ENCODE peak calls at places on chromosome 6, in eight cellular contexts. One of them, this sample, is unnamed. For H3K27me3, the result is how much of the 10 kb centered on the place peaks cover.

GRCh38 chr6:30043744-30044143 is 17.3 kb upstream of the POLR1H start:
- DNase-seq in ascending aorta: no peak
- DNase-seq in heart left ventricle: no peak
- DNase-seq in pancreas: no peak
- DNase-seq in breast epithelium: no peak
- DNase-seq in transverse colon: no peak
- DNase-seq in HL-60: no peak
- DNase-seq in endodermal cell: no peak
- DNase-seq in this sample: no peak

GRCh38 chr6:89711801-89712200 is 73.3 kb upstream of the LYRM2 start:
- DNase-seq in heart left ventricle: no peak
- DNase-seq in breast epithelium: no peak
- DNase-seq in endodermal cell: no peak
- DNase-seq in pancreas: no peak
- DNase-seq in HL-60: no peak
- DNase-seq in transverse colon: no peak
- DNase-seq in ascending aorta: no peak
- DNase-seq in this sample: no peak

GRCh38 chr6:32950449-32950848 is 2.4 kb downstream of the HLA-DMA start:
- DNase-seq in endodermal cell: no peak
- DNase-seq in HL-60: no peak
- DNase-seq in breast epithelium: no peak
- DNase-seq in ascending aorta: no peak
- DNase-seq in transverse colon: no peak
- DNase-seq in pancreas: no peak
- DNase-seq in heart left ventricle: no peak
- DNase-seq in this sample: no peak

GRCh38 chr6:84464471-84464870 is 237.0 kb upstream of the CEP162 start:
- DNase-seq in ascending aorta: no peak
- DNase-seq in HL-60: no peak
- DNase-seq in transverse colon: no peak
- DNase-seq in breast epithelium: no peak
- DNase-seq in pancreas: no peak
- DNase-seq in endodermal cell: no peak
- DNase-seq in heart left ventricle: no peak
- DNase-seq in this sample: no peak

GRCh38 chr6:153125032-153125431 is 6.0 kb downstream of the RGS17 start:
- DNase-seq in HL-60: no peak
- DNase-seq in pancreas: no peak
- DNase-seq in breast epithelium: no peak
- DNase-seq in endodermal cell: no peak
- DNase-seq in transverse colon: no peak
- DNase-seq in heart left ventricle: no peak
- DNase-seq in ascending aorta: no peak
- DNase-seq in this sample: no peak

GRCh38 chr6:104639671-104640070 is 220.0 kb downstream of the HACE1 start:
- DNase-seq in ascending aorta: no peak
- DNase-seq in heart left ventricle: no peak
- DNase-seq in transverse colon: no peak
- DNase-seq in pancreas: no peak
- DNase-seq in breast epithelium: no peak
- DNase-seq in HL-60: peak
- DNase-seq in endodermal cell: no peak
- DNase-seq in this sample: no peak

GRCh38 chr6:122400121-122400450 is 634 bp downstream of the HSF2 start:
- DNase-seq in endodermal cell: no peak
- DNase-seq in breast epithelium: no peak
- DNase-seq in ascending aorta: no peak
- DNase-seq in heart left ventricle: peak
- DNase-seq in pancreas: no peak
- DNase-seq in HL-60: peak
- DNase-seq in transverse colon: no peak
- DNase-seq in this sample: peak

GRCh38 chr6:10259676-10260075 is 155.2 kb downstream of the TFAP2A start:
- DNase-seq in transverse colon: no peak
- DNase-seq in heart left ventricle: no peak
- DNase-seq in breast epithelium: no peak
- DNase-seq in HL-60: no peak
- DNase-seq in endodermal cell: no peak
- DNase-seq in pancreas: no peak
- DNase-seq in ascending aorta: no peak
- DNase-seq in this sample: no peak

GRCh38 chr6:13613029-13613594 is 2.0 kb upstream of the NOL7 start:
- DNase-seq in heart left ventricle: no peak
- DNase-seq in ascending aorta: no peak
- DNase-seq in pancreas: no peak
- DNase-seq in HL-60: no peak
- DNase-seq in breast epithelium: no peak
- DNase-seq in transverse colon: no peak
- DNase-seq in endodermal cell: no peak
- DNase-seq in this sample: no peak

GRCh38 chr6:36392621-36393020 is 5.2 kb upstream of the ETV7 start:
- DNase-seq in HL-60: no peak
- DNase-seq in heart left ventricle: no peak
- DNase-seq in transverse colon: no peak
- DNase-seq in ascending aorta: no peak
- DNase-seq in breast epithelium: no peak
- DNase-seq in pancreas: no peak
- DNase-seq in endodermal cell: peak
- DNase-seq in this sample: no peak

GRCh38 chr6:55445648-55446204 is 118.5 kb downstream of the GFRAL start:
- DNase-seq in transverse colon: no peak
- DNase-seq in ascending aorta: no peak
- DNase-seq in heart left ventricle: no peak
- DNase-seq in pancreas: no peak
- DNase-seq in endodermal cell: no peak
- DNase-seq in breast epithelium: no peak
- DNase-seq in HL-60: no peak
- DNase-seq in this sample: no peak

GRCh38 chr6:47478233-47479155 is 905 bp downstream of the CD2AP start:
- DNase-seq in endodermal cell: peak
- DNase-seq in transverse colon: peak
- DNase-seq in HL-60: peak
- DNase-seq in ascending aorta: no peak
- DNase-seq in pancreas: no peak
- DNase-seq in heart left ventricle: no peak
- DNase-seq in breast epithelium: no peak
- DNase-seq in this sample: no peak

GRCh38 chr6:52584203-52584602 is 7.3 kb upstream of the TRAM2 start:
- DNase-seq in transverse colon: no peak
- DNase-seq in pancreas: no peak
- DNase-seq in heart left ventricle: no peak
- DNase-seq in HL-60: no peak
- DNase-seq in ascending aorta: no peak
- DNase-seq in breast epithelium: no peak
- DNase-seq in endodermal cell: peak
- DNase-seq in this sample: no peak

GRCh38 chr6:147869869-147870268 is 361.4 kb downstream of the SAMD5 start:
- DNase-seq in pancreas: no peak
- DNase-seq in breast epithelium: no peak
- DNase-seq in transverse colon: no peak
- DNase-seq in ascending aorta: no peak
- DNase-seq in heart left ventricle: no peak
- DNase-seq in HL-60: no peak
- DNase-seq in endodermal cell: no peak
- DNase-seq in this sample: no peak

GRCh38 chr6:170284866-170285469 is 5.9 kb downstream of the DLL1 start:
- DNase-seq in endodermal cell: peak
- DNase-seq in breast epithelium: no peak
- DNase-seq in HL-60: no peak
- DNase-seq in ascending aorta: no peak
- DNase-seq in pancreas: no peak
- DNase-seq in heart left ventricle: no peak
- DNase-seq in transverse colon: no peak
- DNase-seq in this sample: no peak

GRCh38 chr6:170286934-170287265 is 4.0 kb downstream of the DLL1 start:
- DNase-seq in heart left ventricle: no peak
- DNase-seq in endodermal cell: no peak
- DNase-seq in pancreas: no peak
- DNase-seq in HL-60: no peak
- DNase-seq in transverse colon: no peak
- DNase-seq in breast epithelium: no peak
- DNase-seq in ascending aorta: no peak
- DNase-seq in this sample: no peak

GRCh38 chr6:170286246-170286933 is 4.5 kb downstream of the DLL1 start:
- DNase-seq in breast epithelium: no peak
- DNase-seq in heart left ventricle: no peak
- DNase-seq in transverse colon: peak
- DNase-seq in endodermal cell: peak
- DNase-seq in ascending aorta: no peak
- DNase-seq in pancreas: peak
- DNase-seq in HL-60: no peak
- DNase-seq in this sample: no peak

GRCh38 chr6:170284126-170284773 is 6.6 kb downstream of the DLL1 start:
- DNase-seq in endodermal cell: peak
- DNase-seq in HL-60: no peak
- DNase-seq in breast epithelium: no peak
- DNase-seq in ascending aorta: no peak
- DNase-seq in heart left ventricle: no peak
- DNase-seq in transverse colon: no peak
- DNase-seq in pancreas: no peak
- DNase-seq in this sample: no peak

GRCh38 chr6:170285482-170285881 is 5.4 kb downstream of the DLL1 start:
- DNase-seq in ascending aorta: no peak
- DNase-seq in transverse colon: no peak
- DNase-seq in breast epithelium: no peak
- DNase-seq in heart left ventricle: no peak
- DNase-seq in pancreas: no peak
- DNase-seq in HL-60: no peak
- DNase-seq in endodermal cell: no peak
- DNase-seq in this sample: no peak
- H3K27me3 ChIP-seq in ascending aorta: under half
- H3K27me3 ChIP-seq in transverse colon: under half
- H3K27me3 ChIP-seq in breast epithelium: under half
- H3K27me3 ChIP-seq in heart left ventricle: under half
- H3K27me3 ChIP-seq in pancreas: under half
- H3K27me3 ChIP-seq in HL-60: under half
- H3K27me3 ChIP-seq in endodermal cell: half or more
- H3K27me3 ChIP-seq in this sample: under half

DNA sequence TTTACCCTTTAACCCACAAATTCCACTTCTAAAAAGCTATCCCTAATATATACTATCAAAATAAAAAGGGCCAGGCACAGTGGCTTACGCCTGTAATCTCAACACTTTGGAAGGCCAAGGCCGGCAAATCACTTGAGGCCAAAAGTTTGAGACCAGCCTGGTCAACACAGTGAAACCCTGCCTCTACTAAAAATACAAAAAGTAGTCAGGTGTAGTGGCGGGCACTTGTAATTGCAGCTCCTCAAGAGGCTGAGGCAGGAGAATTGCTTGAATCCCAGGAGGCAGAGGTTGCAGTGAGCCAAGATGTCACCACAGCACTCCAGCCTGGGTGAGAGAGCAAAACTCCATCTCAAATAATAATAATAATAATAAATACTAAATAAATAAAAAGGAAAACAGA is 82.5 kb downstream of the TRIM27 start:
- DNase-seq in endodermal cell: peak
- DNase-seq in HL-60: peak
- DNase-seq in ascending aorta: no peak
- DNase-seq in transverse colon: no peak
- DNase-seq in breast epithelium: no peak
- DNase-seq in pancreas: no peak
- DNase-seq in heart left ventricle: no peak
- DNase-seq in this sample: no peak
- TF ChIP-seq CTCF in endodermal cell: peak
- TF ChIP-seq CTCF in HL-60: no peak
- TF ChIP-seq CTCF in ascending aorta: no peak
- TF ChIP-seq CTCF in transverse colon: no peak
- TF ChIP-seq CTCF in breast epithelium: no peak
- TF ChIP-seq CTCF in pancreas: no peak
- TF ChIP-seq CTCF in heart left ventricle: no peak
- TF ChIP-seq CTCF in this sample: no peak

GRCh38 chr6:132684998-132685397 is 26.0 kb upstream of the TAAR1 start:
- DNase-seq in heart left ventricle: no peak
- DNase-seq in pancreas: no peak
- DNase-seq in breast epithelium: no peak
- DNase-seq in ascending aorta: no peak
- DNase-seq in HL-60: no peak
- DNase-seq in transverse colon: no peak
- DNase-seq in endodermal cell: no peak
- DNase-seq in this sample: no peak

GRCh38 chr6:132684267-132684666 is 25.3 kb upstream of the TAAR1 start:
- DNase-seq in endodermal cell: no peak
- DNase-seq in ascending aorta: no peak
- DNase-seq in breast epithelium: no peak
- DNase-seq in HL-60: no peak
- DNase-seq in transverse colon: no peak
- DNase-seq in pancreas: no peak
- DNase-seq in heart left ventricle: no peak
- DNase-seq in this sample: no peak

GRCh38 chr6:132687306-132687705 is 26.5 kb downstream of the VNN1 start:
- DNase-seq in pancreas: no peak
- DNase-seq in transverse colon: no peak
- DNase-seq in ascending aorta: no peak
- DNase-seq in breast epithelium: no peak
- DNase-seq in heart left ventricle: no peak
- DNase-seq in HL-60: no peak
- DNase-seq in endodermal cell: no peak
- DNase-seq in this sample: no peak

DNA sequence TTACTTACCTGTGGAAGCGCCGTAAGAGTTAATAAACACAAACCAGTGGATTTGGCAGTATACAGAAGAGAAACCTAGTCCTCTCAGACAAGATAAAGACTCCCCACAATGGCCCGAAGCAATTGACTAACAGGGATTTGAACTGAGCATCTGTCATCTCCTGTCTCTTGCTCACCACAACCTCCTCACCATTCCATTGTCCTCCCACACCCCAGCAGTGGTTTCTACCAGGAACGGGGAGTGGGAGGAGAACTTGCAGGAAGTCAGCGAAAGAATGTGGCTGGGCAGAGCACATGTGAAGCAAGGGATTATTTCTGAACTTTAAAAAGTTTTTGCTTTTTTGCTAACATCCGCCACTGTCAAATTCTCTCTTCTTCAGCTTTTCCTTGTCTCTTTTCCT is 24.6 kb upstream of the TAAR1 start:
- DNase-seq in HL-60: no peak
- DNase-seq in breast epithelium: no peak
- DNase-seq in ascending aorta: no peak
- DNase-seq in transverse colon: no peak
- DNase-seq in heart left ventricle: no peak
- DNase-seq in endodermal cell: no peak
- DNase-seq in pancreas: no peak
- DNase-seq in this sample: no peak
- H3K27ac ChIP-seq in HL-60: no peak
- H3K27ac ChIP-seq in breast epithelium: peak
- H3K27ac ChIP-seq in ascending aorta: no peak
- H3K27ac ChIP-seq in transverse colon: no peak
- H3K27ac ChIP-seq in heart left ventricle: no peak
- H3K27ac ChIP-seq in endodermal cell: no peak
- H3K27ac ChIP-seq in pancreas: no peak
- H3K27ac ChIP-seq in this sample: no peak

DNA sequence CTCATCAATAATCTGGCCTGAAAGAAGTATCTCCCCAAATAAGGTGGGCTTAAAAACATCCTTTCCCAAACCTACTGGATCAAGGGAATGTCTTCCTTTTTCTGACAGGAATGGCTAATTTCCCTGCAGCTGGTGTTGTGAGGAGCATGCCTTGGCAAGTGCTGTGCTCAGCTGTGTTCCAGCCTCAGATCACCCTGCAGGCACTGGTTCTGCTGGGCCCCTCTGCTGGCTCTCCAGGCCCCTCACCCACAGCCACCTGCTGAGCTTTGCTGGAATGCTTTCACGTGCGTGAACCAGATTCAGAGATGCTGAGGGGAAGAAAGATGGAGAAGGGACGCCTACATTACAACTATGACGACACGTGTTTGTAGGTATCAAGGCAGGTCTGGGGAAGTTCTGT is 71.4 kb upstream of the FOXC1 start:
- DNase-seq in HL-60: no peak
- DNase-seq in heart left ventricle: no peak
- DNase-seq in pancreas: no peak
- DNase-seq in ascending aorta: no peak
- DNase-seq in transverse colon: no peak
- DNase-seq in breast epithelium: no peak
- DNase-seq in endodermal cell: no peak
- DNase-seq in this sample: no peak
- H3K27me3 ChIP-seq in HL-60: under half
- H3K27me3 ChIP-seq in heart left ventricle: under half
- H3K27me3 ChIP-seq in pancreas: under half
- H3K27me3 ChIP-seq in ascending aorta: under half
- H3K27me3 ChIP-seq in transverse colon: under half
- H3K27me3 ChIP-seq in breast epithelium: under half
- H3K27me3 ChIP-seq in endodermal cell: under half
- H3K27me3 ChIP-seq in this sample: under half